ENCODE peak calls at places on chromosomes 4 and X, in seven cellular contexts. C, S, F, A, D, V and N are unnamed samples.

GRCh38 chr4:99806545-99806944 is 10.1 kb upstream of the DAPP1 start:
- DNase-seq in C (no peak), S (no peak), F (no peak), A (no peak), D (no peak), V (no peak), N (no peak)

GRCh38 chr4:77159798-77160197 is 2.8 kb downstream of the CCNG2 start:
- DNase-seq in C (no peak), S (no peak), F (no peak), A (no peak), D (no peak), V (no peak), N (no peak)

GRCh38 chr4:73376251-73376650 is 27.8 kb upstream of the ALB start:
- DNase-seq in C (no peak), S (no peak), F (no peak), A (no peak), D (no peak), V (no peak), N (no peak)

GRCh38 chr4:153205028-153205648 is 895 bp downstream of the TRIM2 start:
- DNase-seq in C (no peak), S (no peak), F (peak), A (no peak), D (peak), V (no peak), N (no peak)

GRCh38 chr4:159777689-159778088 is 674.8 kb downstream of the RAPGEF2 start:
- DNase-seq in C (no peak), S (no peak), F (no peak), A (no peak), D (no peak), V (no peak), N (no peak)

GRCh38 chrX:140766024-140766611 is 56.6 kb downstream of the LINC00632 start:
- DNase-seq in C (peak), S (no peak), F (peak), A (no peak), D (no peak), V (no peak), N (peak)

GRCh38 chrX:32520789-32521188 is 690.6 kb downstream of the DMD start:
- DNase-seq in C (no peak), S (no peak), F (no peak), A (no peak), D (no peak), V (no peak), N (no peak)

GRCh38 chr4:4427886-4428285 is 41.0 kb downstream of the NSG1 start:
- DNase-seq in C (no peak), S (no peak), F (no peak), A (no peak), D (no peak), V (no peak), N (no peak)

GRCh38 chr4:5979981-5980380 is 38.2 kb downstream of the C4orf50 start:
- DNase-seq in C (peak), S (no peak), F (no peak), A (no peak), D (no peak), V (peak), N (peak)

GRCh38 chrX:151393514-151393913 is 3.5 kb upstream of the VMA21 start:
- DNase-seq in C (peak), S (peak), F (no peak), A (no peak), D (no peak), V (no peak), N (no peak)

GRCh38 chrX:136931661-136932060 is 51.1 kb upstream of the RBMX start:
- DNase-seq in C (no peak), S (no peak), F (no peak), A (no peak), D (no peak), V (no peak), N (no peak)

GRCh38 chr4:5746829-5747745 is 36.1 kb downstream of the EVC start:
- DNase-seq in C (no peak), S (no peak), F (no peak), A (no peak), D (no peak), V (no peak), N (no peak)

GRCh38 chr4:122661661-122662160 is 40.8 kb upstream of the IL21 start:
- DNase-seq in C (peak), S (no peak), F (no peak), A (no peak), D (no peak), V (no peak), N (no peak)

GRCh38 chr4:179977378-179977777 is 2265.8 kb upstream of the TENM3 start:
- DNase-seq in C (no peak), S (no peak), F (no peak), A (no peak), D (no peak), V (no peak), N (no peak)

GRCh38 chr4:176238819-176239218 is 30.2 kb downstream of the ASB5 start:
- DNase-seq in C (no peak), S (no peak), F (no peak), A (no peak), D (no peak), V (no peak), N (no peak)

GRCh38 chrX:19448077-19448476 is 67.2 kb downstream of the MAP3K15 start:
- DNase-seq in C (no peak), S (no peak), F (peak), A (no peak), D (no peak), V (no peak), N (no peak)

GRCh38 chr4:112287258-112287873 is 1.7 kb upstream of the TIFA start:
- DNase-seq in C (no peak), S (no peak), F (no peak), A (no peak), D (no peak), V (no peak), N (no peak)

GRCh38 chr4:89110541-89110985 is 770 bp upstream of the TIGD2 start:
- DNase-seq in C (peak), S (no peak), F (no peak), A (no peak), D (no peak), V (no peak), N (no peak)

GRCh38 chr4:144712775-144713174 is 66.8 kb downstream of the HHIP start:
- DNase-seq in C (no peak), S (no peak), F (no peak), A (no peak), D (no peak), V (no peak), N (no peak)

GRCh38 chr4:118865091-118865708 is 23.5 kb upstream of the SYNPO2 start:
- DNase-seq in C (peak), S (no peak), F (peak), A (no peak), D (no peak), V (no peak), N (peak)

GRCh38 chr4:121784975-121785374 is 16.1 kb upstream of the EXOSC9 start:
- DNase-seq in C (no peak), S (no peak), F (no peak), A (no peak), D (no peak), V (no peak), N (no peak)

GRCh38 chr4:85147481-85148076 is 181.1 kb upstream of the WDFY3 start:
- DNase-seq in C (peak), S (peak), F (peak), A (peak), D (peak), V (no peak), N (peak)

GRCh38 chrX:57596109-57596870 is 4.5 kb downstream of the ZXDB start:
- DNase-seq in C (peak), S (no peak), F (peak), A (no peak), D (no peak), V (no peak), N (peak)

GRCh38 chr4:140255467-140255866 is 101.5 kb upstream of the MAML3 start:
- DNase-seq in C (no peak), S (no peak), F (no peak), A (no peak), D (no peak), V (no peak), N (no peak)

GRCh38 chrX:39755152-39756032 is 342.4 kb downstream of the BCOR start:
- DNase-seq in C (peak), S (no peak), F (peak), A (no peak), D (no peak), V (no peak), N (peak)

GRCh38 chr4:40251366-40251765 is 54.5 kb downstream of the RHOH start:
- DNase-seq in C (no peak), S (no peak), F (no peak), A (no peak), D (no peak), V (no peak), N (no peak)

GRCh38 chrX:1361275-1361674 is 24.7 kb downstream of the IL3RA start:
- DNase-seq in C (no peak), S (no peak), F (no peak), A (no peak), D (no peak), V (no peak), N (no peak)

DNA sequence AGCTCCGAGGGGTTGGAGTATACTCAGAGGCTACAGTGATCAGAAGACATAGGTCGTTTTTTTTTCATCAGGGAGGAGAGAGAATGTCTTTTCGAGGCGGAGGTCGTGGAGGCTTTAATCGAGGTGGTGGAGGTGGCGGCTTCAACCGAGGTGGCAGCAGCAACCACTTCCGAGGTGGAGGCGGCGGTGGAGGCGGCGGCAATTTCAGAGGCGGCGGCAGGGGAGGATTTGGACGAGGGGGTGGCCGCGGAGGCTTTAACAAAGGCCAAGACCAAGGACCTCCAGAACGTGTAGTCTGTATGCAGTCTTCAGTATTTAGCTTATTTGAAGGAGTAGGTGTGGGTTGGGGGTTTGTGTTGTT is 500 bp downstream of the GAR1 start:
- DNase-seq in C (peak), S (peak), F (no peak), A (no peak), D (no peak), V (no peak), N (no peak)
- TF ChIP-seq TAF1 in C (no peak), S (no peak), F (no peak), A (no peak), D (no peak), V (no peak), N (no peak)

GRCh38 chrX:110402091-110402854 is 43.6 kb downstream of the RTL9 start:
- DNase-seq in C (peak), S (no peak), F (no peak), A (no peak), D (no peak), V (no peak), N (no peak)
- TF ChIP-seq TAF1 in C (no peak), S (no peak), F (no peak), A (no peak), D (no peak), V (no peak), N (no peak)

GRCh38 chr4:79044260-79044659 is 105.0 kb upstream of the PAQR3 start:
- DNase-seq in C (peak), S (no peak), F (no peak), A (no peak), D (no peak), V (no peak), N (no peak)

GRCh38 chr4:79046191-79046590 is 107.0 kb upstream of the PAQR3 start:
- DNase-seq in C (no peak), S (no peak), F (no peak), A (no peak), D (no peak), V (no peak), N (no peak)

GRCh38 chr4:79042079-79042674 is 102.9 kb upstream of the PAQR3 start:
- DNase-seq in C (peak), S (no peak), F (peak), A (no peak), D (no peak), V (no peak), N (peak)
- TF ChIP-seq TAF1 in C (no peak), S (no peak), F (no peak), A (no peak), D (no peak), V (no peak), N (no peak)

DNA sequence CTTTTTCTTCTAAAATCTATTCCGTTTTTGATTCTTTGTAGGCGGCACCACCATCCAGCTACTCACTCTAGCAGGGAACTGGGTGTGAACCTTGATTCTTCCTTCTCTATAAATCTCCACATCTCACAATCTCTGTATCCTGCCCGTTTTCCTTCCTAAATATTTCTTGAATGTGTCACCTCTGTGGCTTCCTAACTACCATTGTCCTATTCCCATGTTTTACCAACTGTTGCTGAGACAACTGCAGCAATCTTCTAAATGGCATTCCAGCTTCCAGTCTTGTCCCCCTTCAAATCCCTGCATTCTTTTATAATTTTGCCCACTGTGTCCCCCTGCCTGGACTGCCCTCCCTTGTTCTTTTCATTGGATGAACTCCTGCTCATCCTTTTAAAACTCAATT is 641.3 kb downstream of the RPA4 start:
- DNase-seq in C (no peak), S (no peak), F (no peak), A (no peak), D (no peak), V (no peak), N (no peak)
- TF ChIP-seq TAF1 in C (no peak), S (no peak), F (no peak), A (no peak), D (no peak), V (no peak), N (no peak)

GRCh38 chr4:17941731-17942130 is 79.8 kb downstream of the LCORL start:
- DNase-seq in C (no peak), S (no peak), F (no peak), A (no peak), D (no peak), V (no peak), N (no peak)

GRCh38 chr4:17934286-17934685 is 87.3 kb downstream of the LCORL start:
- DNase-seq in C (no peak), S (no peak), F (no peak), A (no peak), D (no peak), V (no peak), N (no peak)

DNA sequence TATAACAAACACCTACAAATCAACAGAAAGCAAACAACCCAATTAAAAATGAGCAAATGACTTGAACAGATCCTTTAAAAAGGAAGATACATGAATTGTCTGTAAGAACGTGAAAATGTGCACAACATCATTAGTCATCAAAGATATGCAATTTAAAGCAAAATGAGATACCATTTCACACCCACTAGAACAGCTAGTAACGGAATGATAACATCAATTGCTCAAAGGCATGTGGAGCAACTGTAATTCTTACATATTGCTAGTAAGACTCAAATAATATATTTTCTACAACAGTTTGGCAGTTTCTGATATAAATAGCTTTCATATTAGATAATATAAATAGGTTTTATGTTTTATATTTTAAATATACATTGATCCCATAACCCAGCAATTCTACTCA is 82.5 kb downstream of the LCORL start:
- DNase-seq in C (no peak), S (no peak), F (no peak), A (no peak), D (no peak), V (no peak), N (no peak)
- TF ChIP-seq TAF1 in C (no peak), S (no peak), F (no peak), A (no peak), D (no peak), V (no peak), N (no peak)

GRCh38 chr4:102761902-102762301 is 1.1 kb upstream of the MANBA start:
- DNase-seq in C (no peak), S (no peak), F (no peak), A (no peak), D (no peak), V (no peak), N (no peak)
- TF ChIP-seq TAF1 in C (no peak), S (no peak), F (no peak), A (no peak), D (no peak), V (no peak), N (no peak)

DNA sequence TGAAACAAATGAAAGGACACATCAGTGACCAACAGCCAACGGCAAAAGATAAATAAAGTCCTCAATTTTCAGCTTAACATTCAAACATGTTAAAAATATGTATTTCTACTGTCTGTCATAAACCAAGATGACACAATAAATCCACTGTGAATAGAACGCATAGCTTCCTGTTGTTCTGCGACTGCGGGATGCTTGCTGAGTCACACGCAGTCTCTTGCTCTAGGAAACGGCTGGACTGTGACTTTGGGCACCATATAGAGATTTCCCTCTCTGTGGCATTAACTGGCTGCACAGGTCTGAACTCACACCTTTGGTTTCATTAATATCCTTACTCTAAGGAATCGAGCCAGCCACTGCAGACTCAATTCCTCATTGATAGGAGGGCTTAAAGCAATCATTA is 8.5 kb downstream of the BEND4 start:
- DNase-seq in C (no peak), S (no peak), F (no peak), A (no peak), D (no peak), V (no peak), N (no peak)
- TF ChIP-seq TAF1 in C (no peak), S (no peak), F (no peak), A (no peak), D (no peak), V (no peak), N (no peak)

GRCh38 chr4:94813221-94813620 is 55.5 kb downstream of the BMPR1B start:
- DNase-seq in C (no peak), S (no peak), F (no peak), A (no peak), D (no peak), V (no peak), N (no peak)

GRCh38 chr4:94814237-94814636 is 56.5 kb downstream of the BMPR1B start:
- DNase-seq in C (no peak), S (no peak), F (no peak), A (no peak), D (no peak), V (no peak), N (no peak)

GRCh38 chr4:94806376-94806775 is 48.6 kb downstream of the BMPR1B start:
- DNase-seq in C (no peak), S (no peak), F (no peak), A (no peak), D (no peak), V (no peak), N (no peak)

DNA sequence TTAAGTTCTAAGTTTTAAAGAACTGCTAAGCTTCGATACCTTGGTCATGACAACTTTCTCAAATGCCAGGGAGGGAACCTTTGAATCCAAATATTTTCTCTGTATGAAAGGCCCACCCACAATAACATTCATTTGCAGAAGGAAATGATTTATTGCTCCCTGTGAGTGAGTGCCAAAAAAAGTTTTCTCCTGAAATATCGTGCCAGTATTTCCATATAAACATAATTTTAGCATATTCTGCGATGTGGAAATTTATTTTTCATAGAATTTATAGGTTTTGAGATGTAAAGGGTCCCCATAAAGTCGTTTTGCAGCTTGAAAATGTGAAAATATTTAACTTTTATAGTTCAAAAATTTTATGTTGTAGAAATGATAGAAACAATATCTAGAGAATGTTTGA is 53.9 kb downstream of the BMPR1B start:
- DNase-seq in C (no peak), S (no peak), F (no peak), A (no peak), D (no peak), V (no peak), N (no peak)
- TF ChIP-seq TAF1 in C (no peak), S (no peak), F (no peak), A (no peak), D (no peak), V (no peak), N (no peak)

DNA sequence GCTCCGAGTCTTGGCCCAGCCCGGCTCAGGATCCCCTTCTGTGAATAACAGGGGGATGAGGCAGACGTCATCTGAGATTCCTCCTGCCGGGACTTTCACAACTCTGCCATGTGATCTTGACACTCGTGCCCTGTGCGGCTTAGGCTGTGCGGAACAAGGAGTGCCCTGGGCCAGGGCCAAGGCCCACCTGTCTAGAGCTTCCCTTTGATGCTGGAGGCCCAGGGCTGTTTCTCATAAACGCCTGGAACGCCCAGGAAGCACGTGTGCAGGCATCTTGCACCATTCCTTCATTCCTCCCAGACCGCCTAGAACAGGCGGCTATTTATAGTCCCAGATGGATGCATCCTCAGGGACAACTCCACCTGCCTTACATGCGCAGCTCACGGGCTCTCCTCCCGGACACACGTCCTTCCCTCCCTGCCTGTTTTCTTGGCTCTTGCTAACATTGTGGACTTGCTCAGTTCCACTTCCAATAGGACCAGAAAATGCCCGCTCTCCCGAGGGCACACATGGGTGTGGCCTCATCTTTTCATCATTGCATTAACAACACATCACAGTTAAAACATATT is 57.3 kb downstream of the ABLIM2 start:
- DNase-seq in C (no peak), S (no peak), F (peak), A (no peak), D (no peak), V (no peak), N (no peak)
- TF ChIP-seq TAF1 in C (no peak), S (no peak), F (no peak), A (no peak), D (no peak), V (no peak), N (no peak)